ENCODE peak calls at places on chromosomes 13 and 19, in four cellular contexts. K is NCI-H2029 treated with DMSO at 0.1 percent for 48 hours, R is tibial artery, H is aorta. I is an unnamed sample.

GRCh38 chr19:3095375-3096191 is 1.4 kb downstream of the GNA11 start:
- DNase-seq in K (no peak), R (no peak), H (no peak), I (no peak)

GRCh38 chr19:34475026-34475974 is 6.3 kb upstream of the WTIP start:
- DNase-seq in K (no peak), R (peak), H (no peak), I (peak)

GRCh38 chr19:38556521-38557174 is 61.1 kb downstream of the MAP4K1 start:
- DNase-seq in K (no peak), R (no peak), H (no peak), I (no peak)

GRCh38 chr19:4474504-4475136 is 2.5 kb downstream of the HDGFL2 start:
- DNase-seq in K (no peak), R (no peak), H (no peak), I (peak)

GRCh38 chr13:46839399-46839798 is 42.4 kb upstream of the ESD start:
- DNase-seq in K (no peak), R (no peak), H (no peak), I (no peak)

GRCh38 chr13:49681837-49682236 is 9.4 kb downstream of the EBPL start:
- DNase-seq in K (no peak), R (no peak), H (no peak), I (no peak)

GRCh38 chr13:27347373-27347772 is 76.7 kb downstream of the RASL11A start:
- DNase-seq in K (no peak), R (no peak), H (no peak), I (no peak)

GRCh38 chr13:24270639-24271131 is 38.7 kb upstream of the C1QTNF9 start:
- DNase-seq in K (no peak), R (peak), H (peak), I (peak)

GRCh38 chr19:46634045-46634655 is 1.9 kb downstream of the GNG8 start:
- DNase-seq in K (peak), R (peak), H (peak), I (no peak)

GRCh38 chr19:27909861-27910260 is 1303.1 kb downstream of the UQCRFS1 start:
- DNase-seq in K (no peak), R (no peak), H (no peak), I (no peak)

GRCh38 chr19:8569066-8569761 is 8.0 kb downstream of the MYO1F start:
- DNase-seq in K (no peak), R (no peak), H (peak), I (peak)

I was measured in HT1080.